ENCODE peak calls at places on chromosomes 2 and 18, in eight cellular contexts. N is neural progenitor cell, P is PC-3, J is HCT116, E is SK-N-SH, S is OCI-LY7, C is hepatocyte, X is GM23338. A is an unnamed sample.

GRCh38 chr2:1069847-1070246 is 119.2 kb downstream of the SNTG2 start:
- DNase-seq in X (no peak), P (no peak), E (no peak), S (no peak), C (no peak), J (no peak), N (no peak), A (no peak)

GRCh38 chr2:181376442-181376841 is 80.7 kb upstream of the ITGA4 start:
- DNase-seq in E (no peak), S (peak), X (no peak), C (no peak), J (no peak), P (no peak), N (no peak), A (no peak)

GRCh38 chr2:238942941-238943715 is 95.2 kb downstream of the TWIST2 start:
- DNase-seq in P (no peak), N (no peak), J (no peak), S (no peak), X (no peak), E (no peak), C (no peak), A (peak)

GRCh38 chr2:227106845-227107759 is 56.9 kb downstream of the COL4A4 start:
- DNase-seq in X (peak), S (peak), J (peak), E (peak), C (peak), N (peak), P (peak), A (peak)

GRCh38 chr2:164764474-164764873 is 77.1 kb downstream of the COBLL1 start:
- DNase-seq in S (no peak), E (no peak), C (no peak), N (no peak), P (no peak), J (no peak), X (no peak), A (no peak)

GRCh38 chr2:102301867-102302362 is 9.4 kb upstream of the IL1RL1 start:
- DNase-seq in S (peak), J (peak), C (peak), P (peak), N (peak), X (peak), E (no peak), A (peak)

GRCh38 chr18:58416704-58417683 is 211.9 kb downstream of the ALPK2 start:
- DNase-seq in E (no peak), P (peak), C (no peak), N (no peak), S (no peak), J (no peak), X (no peak), A (peak)

GRCh38 chr2:170582747-170583463 is 132.2 kb upstream of the SP5 start:
- DNase-seq in S (no peak), N (peak), J (no peak), E (no peak), C (no peak), X (peak), P (no peak), A (no peak)

GRCh38 chr2:32271063-32271462 is 6.4 kb upstream of the NLRC4 start:
- DNase-seq in E (no peak), N (no peak), J (no peak), P (no peak), C (no peak), X (no peak), S (no peak), A (no peak)

GRCh38 chr2:191593622-191594416 is 84.1 kb upstream of the NABP1 start:
- DNase-seq in P (peak), N (no peak), C (no peak), X (no peak), E (no peak), S (no peak), J (no peak), A (peak)

GRCh38 chr2:150011336-150011735 is 423.8 kb upstream of the MMADHC start:
- DNase-seq in J (no peak), N (no peak), P (no peak), C (no peak), S (no peak), E (no peak), X (no peak), A (no peak)

GRCh38 chr2:25279091-25279651 is 62.6 kb downstream of the DNMT3A start:
- DNase-seq in C (no peak), X (no peak), E (no peak), J (no peak), N (no peak), S (peak), P (no peak), A (peak)

GRCh38 chr2:67650292-67651133 is 253.4 kb downstream of the ETAA1 start:
- DNase-seq in J (peak), E (peak), N (peak), P (peak), S (peak), X (peak), C (peak), A (peak)

GRCh38 chr2:43102366-43103092 is 123.9 kb downstream of the ZFP36L2 start:
- DNase-seq in N (no peak), E (no peak), C (no peak), S (no peak), J (no peak), X (peak), P (no peak), A (no peak)

GRCh38 chr2:109384308-109385271 is 229.2 kb downstream of the SEPTIN10 start:
- DNase-seq in J (no peak), C (no peak), N (no peak), E (no peak), X (no peak), S (no peak), P (no peak), A (no peak)

GRCh38 chr18:75314117-75314516 is 103.5 kb downstream of the TSHZ1 start:
- DNase-seq in P (no peak), E (no peak), N (no peak), X (no peak), C (no peak), S (no peak), J (no peak), A (no peak)

GRCh38 chr18:28760299-28760698 is 583.4 kb upstream of the CDH2 start:
- DNase-seq in C (no peak), X (no peak), E (no peak), P (no peak), J (no peak), N (no peak), S (no peak), A (no peak)

GRCh38 chr18:58338961-58339722 is 289.7 kb downstream of the ALPK2 start:
- DNase-seq in X (peak), J (no peak), E (no peak), P (no peak), N (peak), S (no peak), C (peak), A (no peak)

GRCh38 chr2:47069628-47070154 is 85.4 kb downstream of the STPG4 start:
- DNase-seq in S (no peak), P (peak), C (peak), X (peak), E (peak), N (peak), J (peak), A (peak)

GRCh38 chr2:238286551-238286950 is 1.9 kb downstream of the PER2 start:
- DNase-seq in J (no peak), S (no peak), N (no peak), E (no peak), P (peak), X (no peak), C (peak), A (peak)

GRCh38 chr2:192448881-192449280 is 254.1 kb upstream of the TMEFF2 start:
- DNase-seq in X (no peak), S (no peak), N (no peak), J (no peak), P (no peak), C (no peak), E (no peak), A (no peak)

GRCh38 chr2:169069341-169069740 is at the start of gene DHRS9:
- DNase-seq in P (peak), S (no peak), N (no peak), C (peak), E (no peak), J (peak), X (no peak), A (peak)

GRCh38 chr2:183186296-183186695 is 62.1 kb downstream of the NUP35 start:
- DNase-seq in S (no peak), C (no peak), P (no peak), N (no peak), E (no peak), X (no peak), J (no peak), A (no peak)

GRCh38 chr2:22355816-22356433 is 1029.1 kb upstream of the KLHL29 start:
- DNase-seq in E (peak), C (peak), X (peak), J (no peak), S (peak), P (peak), N (peak), A (peak)

GRCh38 chr2:64718250-64718866 is 64.6 kb upstream of the SERTAD2 start:
- DNase-seq in P (no peak), E (peak), C (no peak), X (no peak), J (no peak), S (no peak), N (no peak), A (no peak)

GRCh38 chr18:62904396-62905285 is 189.3 kb downstream of the PHLPP1 start:
- DNase-seq in J (no peak), S (no peak), E (no peak), C (no peak), X (no peak), P (no peak), N (no peak), A (no peak)

GRCh38 chr2:223957092-223957851 is at the start of gene MRPL44:
- DNase-seq in N (peak), E (peak), J (peak), P (peak), C (peak), S (peak), X (peak), A (peak)

GRCh38 chr2:151769606-151770005 is 35.3 kb upstream of the NEB start:
- DNase-seq in J (no peak), C (no peak), P (no peak), X (no peak), E (no peak), N (no peak), S (no peak), A (no peak)

GRCh38 chr2:102057502-102058292 is 65.9 kb downstream of the IL1R2 start:
- DNase-seq in P (no peak), S (no peak), J (no peak), N (no peak), E (no peak), X (no peak), C (no peak), A (no peak)

GRCh38 chr2:203484266-203485112 is 50.6 kb downstream of the RAPH1 start:
- DNase-seq in E (no peak), P (peak), N (peak), C (no peak), X (peak), J (no peak), S (peak), A (no peak)

GRCh38 chr2:53438692-53439091 is 328.9 kb upstream of the CHAC2 start:
- DNase-seq in J (no peak), P (no peak), C (no peak), N (no peak), X (no peak), S (no peak), E (no peak), A (no peak)

GRCh38 chr2:53435610-53436009 is 332.0 kb upstream of the CHAC2 start:
- DNase-seq in S (no peak), E (no peak), C (no peak), N (no peak), J (no peak), P (no peak), X (no peak), A (no peak)

GRCh38 chr2:53437371-53437770 is 330.2 kb upstream of the CHAC2 start:
- DNase-seq in E (no peak), S (no peak), X (no peak), P (peak), N (no peak), J (no peak), C (no peak), A (peak)

GRCh38 chr2:53434487-53434886 is 333.1 kb upstream of the CHAC2 start:
- DNase-seq in N (no peak), S (no peak), P (no peak), C (no peak), X (peak), J (no peak), E (no peak), A (no peak)

GRCh38 chr2:53438056-53438455 is 329.5 kb upstream of the CHAC2 start:
- DNase-seq in N (no peak), X (no peak), P (no peak), J (no peak), S (no peak), E (no peak), C (no peak), A (no peak)
- TF ChIP-seq EZH2phosphoT487 in N (no peak), X (no peak), P (no peak), J (no peak), S (no peak), E (no peak), C (no peak), A (no peak)

DNA sequence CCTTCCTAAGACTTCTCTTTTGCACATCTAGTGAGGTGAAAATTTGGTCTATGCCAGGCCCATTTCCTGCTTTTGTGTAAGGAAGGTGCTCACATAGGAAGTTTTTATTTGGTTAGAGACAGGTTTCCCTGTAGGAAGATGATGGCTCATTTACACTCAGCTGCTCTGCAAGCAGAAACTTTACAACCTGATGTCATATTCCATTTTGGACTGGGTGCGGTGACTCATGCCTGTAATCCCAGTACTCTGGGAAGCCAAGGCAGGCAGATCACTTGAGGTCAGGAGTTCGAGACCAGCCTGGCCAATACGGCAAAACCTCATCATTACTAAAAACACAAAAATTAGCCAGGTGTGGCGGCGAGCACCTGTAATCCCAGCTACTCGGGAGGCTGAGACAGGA is 35.8 kb downstream of the CASP10 start:
- DNase-seq in C (no peak), E (no peak), J (no peak), S (no peak), X (no peak), N (no peak), P (peak), A (peak)
- TF ChIP-seq EZH2phosphoT487 in C (no peak), E (no peak), J (no peak), S (no peak), X (no peak), N (no peak), P (no peak), A (no peak)

GRCh38 chr18:50880108-50880465 is 1.2 kb downstream of the ME2 start:
- DNase-seq in J (no peak), C (no peak), X (peak), P (no peak), N (peak), E (peak), S (peak), A (no peak)

GRCh38 chr18:50879302-50880107 is 587 bp downstream of the ME2 start:
- DNase-seq in S (peak), X (no peak), E (no peak), C (no peak), P (peak), J (no peak), N (no peak), A (peak)

GRCh38 chr18:50875966-50876536 is 2.9 kb upstream of the ME2 start:
- DNase-seq in X (no peak), S (no peak), J (no peak), P (no peak), C (no peak), E (no peak), N (peak), A (no peak)

GRCh38 chr18:50878345-50879301 is at the start of gene ME2:
- DNase-seq in C (peak), X (peak), E (peak), N (peak), P (peak), J (peak), S (peak), A (peak)

GRCh38 chr18:50877545-50878265 is 1.2 kb upstream of the ME2 start:
- DNase-seq in E (no peak), X (no peak), C (no peak), P (no peak), J (no peak), N (no peak), S (no peak), A (no peak)
- TF ChIP-seq EZH2phosphoT487 in E (no peak), X (no peak), C (no peak), P (no peak), J (no peak), N (no peak), S (no peak), A (no peak)

DNA sequence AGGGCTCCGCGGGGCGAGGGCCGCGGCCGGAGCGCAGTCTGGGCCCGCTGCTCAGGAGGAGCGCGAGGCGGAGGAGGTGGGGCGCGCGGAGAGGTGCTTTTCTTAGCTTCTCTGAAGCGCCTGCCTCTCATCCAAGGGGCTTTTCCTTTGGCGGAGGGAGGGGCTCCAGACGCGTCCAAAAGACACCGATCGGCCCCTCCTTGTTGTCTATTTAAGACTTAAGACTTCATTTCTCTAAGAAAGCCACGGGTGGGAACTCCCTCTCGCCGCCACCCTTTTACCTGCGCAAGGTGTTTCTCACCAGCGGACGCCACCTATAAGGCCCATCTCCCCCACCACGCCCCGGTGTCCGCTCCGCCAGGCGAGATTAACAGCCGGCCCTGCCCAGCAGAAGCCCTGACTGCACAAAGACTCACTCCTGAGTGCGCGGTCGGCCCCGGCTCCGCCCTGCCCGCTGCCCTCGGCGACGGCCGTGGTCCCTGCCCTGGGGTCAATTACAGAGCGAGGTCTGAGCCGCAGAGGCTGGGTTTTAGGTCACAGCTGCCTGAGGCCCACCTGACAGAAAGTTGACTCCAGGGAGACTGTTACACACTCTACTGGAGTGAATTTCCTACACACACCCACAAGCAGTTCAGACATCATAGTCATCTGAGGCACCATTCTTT is at the start of gene DSC2:
- DNase-seq in C (peak), N (peak), X (peak), P (peak), E (peak), S (no peak), J (no peak), A (no peak)
- TF ChIP-seq EZH2phosphoT487 in C (no peak), N (no peak), X (no peak), P (no peak), E (no peak), S (no peak), J (no peak), A (no peak)

GRCh38 chr2:10792660-10793400 is 19.8 kb downstream of the PDIA6 start:
- DNase-seq in E (no peak), C (no peak), P (no peak), J (no peak), X (peak), S (no peak), N (no peak), A (no peak)
- TF ChIP-seq EZH2phosphoT487 in E (no peak), C (no peak), P (no peak), J (no peak), X (no peak), S (no peak), N (no peak), A (no peak)

GRCh38 chr18:44627245-44627644 is 53.4 kb upstream of the SETBP1 start:
- DNase-seq in X (no peak), C (no peak), N (no peak), S (no peak), P (peak), E (no peak), J (no peak), A (peak)
- TF ChIP-seq EZH2phosphoT487 in X (no peak), C (no peak), N (no peak), S (no peak), P (no peak), E (no peak), J (no peak), A (no peak)

GRCh38 chr18:59621027-59621426 is 76.2 kb downstream of the CCBE1 start:
- DNase-seq in C (peak), P (peak), J (no peak), X (no peak), N (no peak), E (no peak), S (no peak), A (peak)
- TF ChIP-seq EZH2phosphoT487 in C (no peak), P (no peak), J (no peak), X (no peak), N (no peak), E (no peak), S (no peak), A (no peak)

DNA sequence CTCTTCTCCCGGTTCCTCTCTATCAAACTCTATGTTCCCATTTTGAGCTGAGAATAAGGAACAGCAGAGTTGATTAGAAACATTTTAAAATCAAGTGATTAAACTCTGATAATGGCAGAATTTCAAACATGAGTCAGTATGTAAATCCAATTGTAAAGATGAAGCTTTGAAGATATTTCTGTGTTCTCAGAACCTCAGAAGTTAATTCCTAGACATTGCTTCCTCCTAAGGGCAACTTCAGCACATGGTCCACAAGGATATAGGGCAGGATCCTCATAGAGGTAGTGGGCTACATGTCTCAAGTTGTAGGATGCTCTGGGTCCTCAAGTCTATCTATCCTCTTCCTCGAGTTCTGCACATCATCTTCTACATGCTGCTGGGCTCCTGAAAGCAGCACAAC is 46.3 kb downstream of the QPCT start:
- DNase-seq in S (no peak), E (no peak), X (no peak), N (no peak), J (no peak), C (no peak), P (no peak), A (no peak)
- TF ChIP-seq EZH2phosphoT487 in S (no peak), E (no peak), X (no peak), N (no peak), J (no peak), C (no peak), P (no peak), A (no peak)

A was measured in GM23248.